ENCODE peak calls at places on chromosomes 11 and 22, in four cellular contexts. H is K562, C is HepG2, O is GM12878. I is an unnamed sample.

GRCh38 chr11:107263865-107264563 is 193.6 kb downstream of the CWF19L2 start:
- DNase-seq in H (no peak), C (no peak), O (peak), I (no peak)

GRCh38 chr11:73270855-73271477 is 1.2 kb upstream of the P2RY6 start:
- DNase-seq in H (no peak), C (no peak), O (no peak), I (no peak)

GRCh38 chr11:70470127-70470526 is 71.8 kb downstream of the CTTN start:
- DNase-seq in H (no peak), C (no peak), O (peak), I (no peak)

GRCh38 chr11:65720237-65720934 is at the start of gene RNASEH2C:
- DNase-seq in H (peak), C (peak), O (peak), I (peak)

GRCh38 chr11:17986007-17986710 is 26.7 kb downstream of the SERGEF start:
- DNase-seq in H (no peak), C (no peak), O (no peak), I (no peak)

GRCh38 chr22:36619797-36620390 is 83.7 kb downstream of the CACNG2 start:
- DNase-seq in H (no peak), C (no peak), O (no peak), I (no peak)

GRCh38 chr11:117020873-117021564 is 77.2 kb downstream of the SIK3 start:
- DNase-seq in H (no peak), C (peak), O (no peak), I (no peak)

GRCh38 chr11:76783901-76784813 is 1.0 kb downstream of the TSKU start:
- DNase-seq in H (peak), C (peak), O (no peak), I (peak)

GRCh38 chr11:119130662-119131061 is 9.3 kb downstream of the HINFP start:
- DNase-seq in H (no peak), C (peak), O (no peak), I (no peak)

GRCh38 chr22:21446128-21446826 is 20.9 kb upstream of the TMEM191C start:
- DNase-seq in H (no peak), C (no peak), O (no peak), I (no peak)

GRCh38 chr11:75371930-75372876 is 20.7 kb upstream of the ARRB1 start:
- DNase-seq in H (no peak), C (peak), O (no peak), I (no peak)

GRCh38 chr22:38267086-38267485 is 5.7 kb downstream of the TMEM184B start:
- DNase-seq in H (peak), C (no peak), O (no peak), I (no peak)
- TF ChIP-seq SP1 in H (no peak), C (no peak), O (no peak), I (no peak)

DNA sequence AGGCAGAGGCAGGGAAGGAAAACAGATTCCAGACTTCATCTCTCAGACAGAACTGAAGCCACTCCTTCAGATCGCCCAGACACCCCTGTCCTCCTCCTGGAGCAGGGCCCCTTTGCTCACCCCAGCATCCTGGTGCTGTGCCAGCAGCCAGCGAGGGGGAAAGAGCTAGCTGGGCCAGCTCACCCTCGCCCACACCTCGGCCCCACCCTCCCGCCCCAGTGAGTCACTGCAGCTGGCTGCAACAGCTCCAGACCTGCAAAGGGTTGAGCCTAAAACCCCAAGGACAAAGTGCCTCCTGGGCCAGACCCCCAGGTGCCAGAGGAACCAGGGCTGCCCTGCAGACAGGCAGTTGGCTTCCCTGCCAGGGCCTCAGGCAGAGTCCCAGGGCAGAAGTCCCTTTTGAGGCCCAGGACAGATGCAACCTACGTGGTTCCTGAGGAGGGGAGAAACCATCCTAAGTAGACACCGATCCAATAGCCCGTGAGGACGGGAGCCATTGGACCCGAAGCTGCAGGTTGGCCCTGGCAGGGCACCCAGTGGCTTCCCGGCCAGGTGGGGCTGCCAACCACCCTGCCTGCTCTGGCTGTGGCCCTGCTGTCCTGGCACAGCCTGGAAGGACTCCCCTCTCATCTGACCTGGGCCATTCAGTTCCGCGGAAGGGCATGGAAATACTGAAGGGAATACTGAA is 7.2 kb downstream of the AHNAK start:
- DNase-seq in H (peak), C (no peak), O (no peak), I (no peak)
- TF ChIP-seq FOXK2 in H (no peak), C (no peak), O (no peak), I (no peak)

DNA sequence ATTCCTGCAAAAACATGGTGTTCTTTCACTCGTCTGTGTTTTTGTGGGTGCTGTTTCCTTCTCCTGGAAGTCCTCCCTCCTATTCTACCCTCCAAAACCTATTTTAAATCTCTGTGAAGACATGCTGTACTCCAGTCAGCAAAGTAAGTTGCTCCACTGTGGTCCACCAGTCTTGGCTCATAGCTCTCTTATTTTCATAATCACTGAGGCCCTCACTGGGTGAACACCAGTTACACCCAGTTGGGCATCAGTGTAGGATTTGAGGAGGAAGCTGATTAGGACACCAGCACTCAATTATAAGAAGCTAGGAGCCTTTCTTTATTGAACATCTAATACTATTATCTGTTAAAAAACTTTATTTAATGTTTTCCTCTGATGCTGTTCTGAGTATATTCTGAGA is 23.9 kb upstream of the EED start:
- DNase-seq in H (no peak), C (no peak), O (no peak), I (no peak)
- TF ChIP-seq BHLHE40 in H (no peak), C (no peak), O (no peak), I (no peak)

GRCh38 chr22:43956383-43956782 is 1.1 kb downstream of the SAMM50 start:
- DNase-seq in H (no peak), C (peak), O (no peak), I (no peak)

GRCh38 chr22:43957871-43958270 is 2.6 kb downstream of the SAMM50 start:
- DNase-seq in H (no peak), C (no peak), O (no peak), I (no peak)

GRCh38 chr22:43955040-43955882 is at the start of gene SAMM50:
- DNase-seq in H (peak), C (peak), O (peak), I (peak)

GRCh38 chr22:43955883-43956286 is 643 bp downstream of the SAMM50 start:
- DNase-seq in H (no peak), C (no peak), O (no peak), I (no peak)

GRCh38 chr22:43956805-43957463 is 1.7 kb downstream of the SAMM50 start:
- DNase-seq in H (no peak), C (peak), O (no peak), I (no peak)
- TF ChIP-seq SP1 in H (no peak), C (no peak), O (no peak), I (no peak)

DNA sequence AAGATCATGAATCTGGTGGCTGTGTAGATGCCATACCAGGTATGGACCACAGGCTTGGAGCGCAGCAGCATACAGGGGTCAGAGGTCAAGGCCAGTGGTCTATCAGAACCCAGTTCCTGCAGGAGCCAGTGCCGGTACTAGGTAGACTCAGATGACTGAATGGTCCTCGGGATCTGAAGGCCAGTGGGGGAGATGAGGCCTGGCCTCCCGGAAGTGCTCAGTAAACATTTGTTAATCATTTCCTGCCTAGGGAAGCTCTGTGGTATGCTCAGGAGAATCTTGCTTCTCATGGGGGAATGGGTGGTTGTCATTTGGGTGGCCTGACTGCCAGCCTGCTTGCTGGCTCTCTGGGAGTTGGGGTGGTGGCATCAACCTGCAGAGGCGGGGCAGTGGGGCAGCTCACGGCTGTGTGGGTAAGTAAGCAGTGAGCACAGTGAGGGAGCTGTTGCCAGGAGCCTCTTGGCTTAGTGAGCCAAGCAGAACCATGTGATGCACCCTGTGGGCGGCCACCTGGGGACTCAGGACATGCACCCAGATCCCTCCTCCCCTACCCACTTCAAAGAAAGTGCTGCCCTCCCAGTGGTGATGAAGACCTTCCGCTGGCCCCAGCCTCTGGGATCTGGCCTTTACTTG is 33.0 kb downstream of the PTPRJ start:
- DNase-seq in H (no peak), C (peak), O (no peak), I (no peak)
- TF ChIP-seq FOXK2 in H (no peak), C (no peak), O (no peak), I (no peak)

GRCh38 chr22:27139935-27140493 is 482.6 kb downstream of the MIAT start:
- DNase-seq in H (no peak), C (no peak), O (no peak), I (no peak)
- TF ChIP-seq BHLHE40 in H (no peak), C (no peak), O (no peak), I (no peak)

GRCh38 chr11:14184548-14184947 is 174.4 kb downstream of the RRAS2 start:
- DNase-seq in H (no peak), C (peak), O (no peak), I (no peak)

GRCh38 chr11:14183973-14184372 is 175.0 kb downstream of the RRAS2 start:
- DNase-seq in H (no peak), C (no peak), O (no peak), I (no peak)

GRCh38 chr11:14182833-14183340 is 176.1 kb downstream of the RRAS2 start:
- DNase-seq in H (no peak), C (no peak), O (no peak), I (no peak)

GRCh38 chr11:14179126-14179820 is 179.7 kb downstream of the RRAS2 start:
- DNase-seq in H (no peak), C (no peak), O (no peak), I (no peak)
- TF ChIP-seq SP1 in H (no peak), C (no peak), O (no peak), I (no peak)

I was measured in HEK293T.